ENCODE peak calls at places on chromosomes 4 and X, in nine cellular contexts. X, Q, V, M, J, Y, I, K and P are unnamed samples.

GRCh38 chr4:176622251-176622968 is 170.3 kb downstream of the VEGFC start:
- DNase-seq in X (no peak), Q (peak), V (no peak), M (no peak), J (no peak), Y (no peak), I (no peak), K (peak), P (no peak)

GRCh38 chrX:40552768-40553167 is 28.0 kb upstream of the ATP6AP2 start:
- DNase-seq in X (no peak), Q (peak), V (no peak), M (no peak), J (no peak), Y (no peak), I (peak), K (no peak), P (no peak)

GRCh38 chrX:82816001-82816400 is 692.1 kb upstream of the POU3F4 start:
- DNase-seq in X (no peak), Q (peak), V (no peak), M (no peak), J (no peak), Y (no peak), I (no peak), K (no peak), P (no peak)

GRCh38 chrX:149510386-149510785 is 5.3 kb upstream of the IDS start:
- DNase-seq in X (no peak), Q (no peak), V (no peak), M (no peak), J (peak), Y (no peak), I (peak), K (no peak), P (no peak)

GRCh38 chrX:48489296-48489695 is 13.3 kb downstream of the FTSJ1 start:
- DNase-seq in X (no peak), Q (no peak), V (no peak), M (no peak), J (no peak), Y (no peak), I (no peak), K (no peak), P (no peak)

GRCh38 chr4:111506706-111507105 is 638.5 kb upstream of the FAM241A start:
- DNase-seq in X (no peak), Q (peak), V (no peak), M (no peak), J (no peak), Y (no peak), I (no peak), K (peak), P (no peak)

GRCh38 chr4:186723207-186724047 is at the start of gene FAT1:
- DNase-seq in X (peak), Q (peak), V (no peak), M (peak), J (peak), Y (peak), I (peak), K (peak), P (peak)

GRCh38 chr4:82948647-82949204 is 48.2 kb downstream of the THAP9 start:
- DNase-seq in X (no peak), Q (peak), V (no peak), M (no peak), J (no peak), Y (no peak), I (no peak), K (peak), P (no peak)

GRCh38 chrX:53716328-53717088 is 30.0 kb upstream of the HUWE1 start:
- DNase-seq in X (no peak), Q (peak), V (no peak), M (no peak), J (no peak), Y (no peak), I (no peak), K (no peak), P (no peak)

GRCh38 chr4:15345134-15345533 is 82.7 kb upstream of the C1QTNF7 start:
- DNase-seq in X (no peak), Q (no peak), V (no peak), M (no peak), J (no peak), Y (no peak), I (no peak), K (no peak), P (no peak)

GRCh38 chr4:133151301-133151680 is 2.2 kb downstream of the PCDH10 start:
- DNase-seq in X (no peak), Q (peak), V (no peak), M (no peak), J (peak), Y (no peak), I (peak), K (no peak), P (no peak)

GRCh38 chr4:168257663-168258235 is 60.8 kb downstream of the DDX60 start:
- DNase-seq in X (no peak), Q (no peak), V (no peak), M (no peak), J (no peak), Y (no peak), I (no peak), K (no peak), P (no peak)

GRCh38 chr4:100540156-100540555 is 22.3 kb upstream of the EMCN start:
- DNase-seq in X (no peak), Q (no peak), V (no peak), M (no peak), J (no peak), Y (no peak), I (no peak), K (no peak), P (no peak)

GRCh38 chrX:129983575-129984131 is 1.2 kb downstream of the BCORL1 start:
- DNase-seq in X (peak), Q (no peak), V (no peak), M (peak), J (peak), Y (peak), I (peak), K (no peak), P (peak)

GRCh38 chr4:14018191-14018853 is 390.8 kb upstream of the BOD1L1 start:
- DNase-seq in X (no peak), Q (no peak), V (no peak), M (no peak), J (no peak), Y (no peak), I (no peak), K (no peak), P (no peak)

GRCh38 chrX:136055651-136056221 is 70.5 kb downstream of the SLC9A6 start:
- DNase-seq in X (peak), Q (peak), V (no peak), M (no peak), J (no peak), Y (peak), I (no peak), K (peak), P (no peak)

GRCh38 chrX:81377329-81377728 is 175.4 kb downstream of the SH3BGRL start:
- DNase-seq in X (no peak), Q (peak), V (no peak), M (no peak), J (peak), Y (no peak), I (peak), K (peak), P (no peak)

GRCh38 chr4:98446499-98447375 is 185.6 kb downstream of the RAP1GDS1 start:
- DNase-seq in X (no peak), Q (peak), V (peak), M (peak), J (no peak), Y (no peak), I (no peak), K (peak), P (no peak)

DNA sequence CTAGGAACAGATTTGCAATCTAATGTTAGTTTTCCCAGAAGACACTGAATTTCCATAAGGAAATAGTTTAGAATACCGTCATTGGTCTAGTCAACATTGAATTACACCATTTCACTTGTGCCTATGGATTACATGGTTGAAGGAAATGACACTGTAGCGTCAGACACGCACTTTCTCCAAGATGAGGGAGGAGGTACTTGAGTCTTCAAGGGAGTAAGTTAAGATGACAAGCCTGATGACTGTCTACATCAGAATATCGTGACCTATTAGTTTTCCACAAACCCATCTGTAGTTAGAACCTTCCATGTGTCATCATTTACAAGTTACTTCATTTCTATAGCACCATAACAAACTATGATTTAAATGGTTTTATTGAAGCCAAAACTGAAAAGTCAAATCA is 153.7 kb downstream of the AMELX start:
- DNase-seq in X (no peak), Q (no peak), V (no peak), M (no peak), J (no peak), Y (no peak), I (no peak), K (no peak), P (no peak)
- H3K27ac ChIP-seq in X (peak), Q (no peak), V (no peak), M (no peak), J (no peak), Y (no peak), I (no peak), K (peak), P (peak)

DNA sequence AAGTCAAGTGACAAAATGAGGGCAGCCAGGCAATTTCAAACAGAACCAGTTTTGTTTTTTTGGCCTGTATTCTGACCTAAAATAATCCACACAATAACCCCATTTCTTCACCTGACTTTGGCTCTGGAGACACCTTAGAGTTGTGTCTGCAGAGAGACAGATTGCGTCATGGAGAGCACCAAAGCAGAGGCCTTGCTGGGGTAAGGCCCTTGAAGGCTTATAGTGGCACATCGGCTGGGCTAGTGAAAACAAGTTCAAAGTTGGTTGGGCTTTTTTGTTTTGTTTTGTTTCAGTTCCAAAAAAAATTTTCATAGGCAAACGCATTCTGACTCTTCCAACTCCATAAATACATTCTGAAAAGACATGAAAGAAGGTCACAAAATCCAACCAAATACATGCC is 34.4 kb downstream of the PARM1 start:
- DNase-seq in X (no peak), Q (no peak), V (no peak), M (no peak), J (no peak), Y (no peak), I (no peak), K (no peak), P (no peak)
- H3K4me3 ChIP-seq in X (no peak), Q (no peak), V (no peak), M (no peak), J (no peak), Y (no peak), I (no peak), K (no peak), P (no peak)

GRCh38 chr4:140236649-140237160 is 82.7 kb upstream of the MAML3 start:
- DNase-seq in X (no peak), Q (no peak), V (no peak), M (no peak), J (no peak), Y (no peak), I (no peak), K (no peak), P (no peak)
- H3K27ac ChIP-seq in X (peak), Q (peak), V (no peak), M (peak), J (no peak), Y (no peak), I (peak), K (no peak), P (no peak)

GRCh38 chr4:190020790-190021717 is 6.0 kb downstream of the FRG2 start:
- DNase-seq in X (no peak), Q (peak), V (no peak), M (peak), J (peak), Y (peak), I (peak), K (no peak), P (peak)
- H3K4me3 ChIP-seq in X (peak), Q (no peak), V (peak), M (peak), J (peak), Y (no peak), I (peak), K (no peak), P (no peak)

GRCh38 chrX:13694983-13695382 is 6.1 kb downstream of the RAB9A start:
- DNase-seq in X (no peak), Q (no peak), V (no peak), M (no peak), J (no peak), Y (no peak), I (no peak), K (no peak), P (no peak)

GRCh38 chrX:13692771-13693231 is 3.9 kb downstream of the RAB9A start:
- DNase-seq in X (no peak), Q (no peak), V (no peak), M (no peak), J (no peak), Y (no peak), I (no peak), K (no peak), P (no peak)

GRCh38 chrX:13691845-13692334 is 3.0 kb downstream of the RAB9A start:
- DNase-seq in X (no peak), Q (no peak), V (no peak), M (no peak), J (no peak), Y (peak), I (no peak), K (peak), P (no peak)

GRCh38 chrX:13694359-13694758 is 5.4 kb downstream of the RAB9A start:
- DNase-seq in X (no peak), Q (no peak), V (no peak), M (no peak), J (no peak), Y (no peak), I (no peak), K (no peak), P (no peak)

GRCh38 chrX:13693341-13693871 is 4.5 kb downstream of the RAB9A start:
- DNase-seq in X (no peak), Q (no peak), V (no peak), M (no peak), J (peak), Y (peak), I (no peak), K (no peak), P (no peak)
- H3K27ac ChIP-seq in X (no peak), Q (no peak), V (peak), M (no peak), J (peak), Y (peak), I (no peak), K (no peak), P (no peak)

DNA sequence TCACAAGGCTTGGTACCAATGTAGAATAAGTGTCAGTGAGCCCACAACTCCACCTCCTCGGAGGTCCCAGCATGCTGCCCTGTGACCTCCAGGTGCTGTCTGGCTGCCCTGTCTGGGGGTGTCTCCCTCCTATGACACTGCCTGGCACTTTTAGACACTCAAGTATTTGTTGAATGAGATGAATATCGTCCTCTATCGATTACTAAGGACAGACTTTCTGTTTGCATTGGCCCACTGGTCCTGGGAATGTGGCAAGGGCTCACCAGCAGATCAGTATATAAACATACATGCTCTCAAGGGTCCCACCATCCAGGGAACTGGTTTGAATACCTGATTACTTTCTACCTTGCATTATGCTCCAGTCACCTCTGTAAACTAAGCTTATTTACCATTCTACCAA is 333.0 kb downstream of the NR3C2 start:
- DNase-seq in X (no peak), Q (no peak), V (no peak), M (no peak), J (no peak), Y (no peak), I (no peak), K (no peak), P (no peak)
- H3K4me3 ChIP-seq in X (no peak), Q (no peak), V (no peak), M (no peak), J (no peak), Y (no peak), I (no peak), K (no peak), P (no peak)

GRCh38 chr4:61992351-61992750 is 792.2 kb downstream of the ADGRL3 start:
- DNase-seq in X (no peak), Q (no peak), V (no peak), M (no peak), J (peak), Y (no peak), I (peak), K (no peak), P (no peak)

GRCh38 chr4:61997813-61998212 is 797.7 kb downstream of the ADGRL3 start:
- DNase-seq in X (no peak), Q (no peak), V (no peak), M (no peak), J (no peak), Y (no peak), I (no peak), K (no peak), P (no peak)

GRCh38 chr4:61996943-61997342 is 796.8 kb downstream of the ADGRL3 start:
- DNase-seq in X (no peak), Q (no peak), V (no peak), M (no peak), J (no peak), Y (no peak), I (no peak), K (no peak), P (no peak)

GRCh38 chr4:61995717-61996337 is 795.7 kb downstream of the ADGRL3 start:
- DNase-seq in X (no peak), Q (no peak), V (no peak), M (no peak), J (no peak), Y (no peak), I (no peak), K (no peak), P (no peak)

DNA sequence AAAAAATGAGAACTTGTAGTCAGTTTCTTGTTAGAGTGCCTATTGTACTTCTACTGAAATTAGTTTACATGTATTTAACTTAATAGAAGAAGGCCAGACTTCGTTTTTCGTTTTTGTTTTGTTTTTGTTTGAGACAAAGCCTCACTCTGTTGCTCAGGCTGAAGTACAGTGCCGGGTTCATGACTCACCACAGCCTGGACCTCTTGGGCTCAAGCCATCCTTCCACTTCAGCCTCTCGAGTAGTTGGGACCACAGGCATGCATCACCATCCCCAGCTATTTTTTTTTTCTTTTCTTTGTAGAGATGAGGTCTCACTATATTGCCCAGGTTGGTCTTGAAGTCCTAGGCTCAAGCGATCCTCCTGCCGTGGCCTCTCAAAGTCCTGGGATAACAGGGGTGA is 793.9 kb downstream of the ADGRL3 start:
- DNase-seq in X (no peak), Q (peak), V (no peak), M (no peak), J (no peak), Y (no peak), I (no peak), K (peak), P (no peak)
- H3K27ac ChIP-seq in X (no peak), Q (no peak), V (no peak), M (no peak), J (no peak), Y (no peak), I (no peak), K (no peak), P (no peak)

DNA sequence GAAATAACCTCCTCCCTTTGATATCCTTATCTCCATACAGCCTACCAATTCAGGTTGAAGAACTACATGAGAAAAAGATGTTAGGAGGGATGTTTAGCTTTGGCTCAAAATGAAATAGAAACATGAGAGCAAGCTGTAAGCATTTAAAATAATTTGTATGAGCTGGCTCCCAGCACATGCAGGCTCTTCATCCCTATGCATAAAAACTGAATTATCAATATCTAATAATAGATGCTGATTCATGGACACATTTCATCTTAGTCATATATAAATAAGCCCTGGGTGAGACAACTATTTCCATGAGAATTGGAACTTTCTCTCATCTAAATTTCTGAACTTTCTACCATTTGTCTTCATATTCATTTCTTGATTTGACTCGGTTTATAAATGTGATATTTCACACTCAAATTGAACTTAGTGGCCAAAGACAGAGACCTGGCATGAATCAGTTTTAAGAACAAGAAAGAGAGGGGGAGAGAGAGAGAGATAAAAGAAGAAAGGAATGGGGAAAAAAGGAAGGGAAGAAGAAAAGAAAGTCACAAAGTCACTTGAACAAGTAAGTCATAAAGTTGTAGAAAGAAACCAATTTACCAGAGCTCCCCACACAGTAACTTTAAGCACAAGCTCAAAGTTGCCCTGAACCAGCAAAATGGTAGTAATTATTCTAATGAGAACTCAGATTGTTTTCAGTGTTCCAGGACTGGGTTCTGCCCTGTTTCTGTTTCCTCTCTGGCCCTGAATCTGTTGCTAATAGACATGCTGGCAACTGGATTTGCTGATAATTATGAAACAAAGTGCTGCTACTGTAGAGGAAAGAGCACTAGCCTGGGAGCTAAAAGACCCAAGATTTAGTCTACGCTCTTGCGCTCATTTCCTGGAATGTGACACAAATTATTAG is 48.8 kb upstream of the GPR174 start:
- DNase-seq in X (no peak), Q (no peak), V (no peak), M (no peak), J (no peak), Y (no peak), I (no peak), K (no peak), P (no peak)
- H3K4me3 ChIP-seq in X (no peak), Q (no peak), V (no peak), M (no peak), J (no peak), Y (no peak), I (no peak), K (no peak), P (no peak)

GRCh38 chr4:48271626-48272025 is 2.0 kb upstream of the TEC start:
- DNase-seq in X (no peak), Q (no peak), V (no peak), M (no peak), J (no peak), Y (no peak), I (no peak), K (no peak), P (no peak)
- H3K27ac ChIP-seq in X (no peak), Q (no peak), V (no peak), M (no peak), J (no peak), Y (no peak), I (no peak), K (no peak), P (no peak)

GRCh38 chr4:1794809-1795303 is 1.8 kb downstream of the FGFR3 start:
- DNase-seq in X (no peak), Q (no peak), V (no peak), M (no peak), J (no peak), Y (no peak), I (peak), K (no peak), P (no peak)

GRCh38 chr4:1797298-1797860 is 4.3 kb downstream of the FGFR3 start:
- DNase-seq in X (no peak), Q (no peak), V (no peak), M (no peak), J (no peak), Y (no peak), I (no peak), K (no peak), P (no peak)

GRCh38 chr4:1797861-1798529 is 4.9 kb downstream of the FGFR3 start:
- DNase-seq in X (no peak), Q (no peak), V (no peak), M (no peak), J (no peak), Y (no peak), I (no peak), K (no peak), P (no peak)

GRCh38 chr4:1795304-1796195 is 2.5 kb downstream of the FGFR3 start:
- DNase-seq in X (no peak), Q (no peak), V (no peak), M (no peak), J (peak), Y (peak), I (no peak), K (no peak), P (no peak)

GRCh38 chr4:1796486-1797204 is 3.6 kb downstream of the FGFR3 start:
- DNase-seq in X (no peak), Q (no peak), V (no peak), M (no peak), J (no peak), Y (no peak), I (no peak), K (no peak), P (no peak)
- H3K4me3 ChIP-seq in X (no peak), Q (no peak), V (no peak), M (no peak), J (no peak), Y (no peak), I (no peak), K (no peak), P (no peak)